ENCODE peak calls at places on chromosomes 4 and X, in ten cellular contexts. R, C, G, F, W, T, Y, Z, X and U are unnamed samples. For H3K36me3, the result is how much of the 10 kb centered on the place peaks cover.

GRCh38 chr4:19880205-19880604 is 371.5 kb upstream of the SLIT2 start:
- DNase-seq in G (no peak), W (no peak), Y (no peak), R (no peak), C (no peak), T (no peak), F (peak), Z (no peak), X (no peak), U (no peak)

GRCh38 chr4:142098900-142099299 is 462.5 kb downstream of the IL15 start:
- DNase-seq in C (no peak), Z (no peak), G (no peak), W (no peak), R (no peak), F (peak), Y (no peak), X (no peak), T (peak), U (no peak)

GRCh38 chr4:94759767-94760211 is 2.0 kb downstream of the BMPR1B start:
- DNase-seq in G (no peak), W (no peak), X (no peak), Z (no peak), C (no peak), F (no peak), Y (no peak), T (no peak), R (no peak), U (no peak)

GRCh38 chrX:110318664-110318968 is 731 bp upstream of the AMMECR1 start:
- DNase-seq in Z (no peak), T (no peak), Y (no peak), F (no peak), X (no peak), G (no peak), R (no peak), C (no peak), W (peak), U (no peak)

GRCh38 chrX:69543572-69543971 is 39.4 kb downstream of the NALF2 start:
- DNase-seq in G (no peak), F (no peak), W (no peak), Z (no peak), T (no peak), X (no peak), C (no peak), Y (no peak), R (no peak), U (peak)

GRCh38 chrX:29065477-29065876 is 478.2 kb downstream of the IL1RAPL1 start:
- DNase-seq in T (no peak), W (no peak), R (no peak), G (no peak), X (no peak), C (no peak), Z (no peak), Y (no peak), F (no peak), U (no peak)

GRCh38 chr4:57078685-57079521 is 31.3 kb downstream of the IGFBP7 start:
- DNase-seq in G (peak), Y (no peak), X (no peak), T (peak), Z (no peak), W (peak), R (peak), C (peak), F (no peak), U (peak)

GRCh38 chr4:184448828-184449227 is 25.5 kb downstream of the IRF2 start:
- DNase-seq in T (peak), G (peak), W (no peak), X (no peak), R (no peak), Y (peak), Z (peak), F (peak), C (no peak), U (no peak)

DNA sequence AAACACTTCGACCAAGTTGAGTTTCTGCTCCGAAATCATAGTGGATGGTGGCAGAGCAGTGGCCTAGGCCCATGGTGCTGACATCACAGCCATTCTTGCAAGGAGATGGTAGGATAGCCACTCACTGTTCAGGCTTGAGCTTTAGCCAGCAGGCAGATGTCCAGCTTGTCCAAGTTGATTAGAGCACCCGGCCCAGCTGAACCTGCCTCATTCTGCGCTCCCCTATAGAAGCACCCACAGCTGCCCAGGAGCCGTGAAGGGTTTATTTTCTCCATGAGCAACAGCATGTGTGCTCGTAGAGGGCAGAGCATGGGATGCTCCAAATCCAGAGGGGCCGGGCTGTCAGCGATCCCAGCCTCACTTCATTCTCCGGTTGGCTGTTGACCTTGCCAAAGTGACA is 16.2 kb downstream of the PIGG start:
- DNase-seq in X (no peak), C (no peak), Y (no peak), T (no peak), G (no peak), F (no peak), Z (no peak), R (no peak), W (no peak), U (no peak)
- H3K36me3 ChIP-seq in X (under half), C (under half), Y (under half), T (under half), G (under half), F (under half), Z (under half), R (half or more), W (under half), U (under half)

GRCh38 chr4:80012291-80012690 is 60.7 kb downstream of the ANTXR2 start:
- DNase-seq in F (no peak), C (no peak), Y (no peak), G (no peak), Z (no peak), X (no peak), W (no peak), T (no peak), R (no peak), U (no peak)
- H3K27ac ChIP-seq in F (peak), C (no peak), Y (no peak), G (no peak), Z (peak), X (peak), W (no peak), T (no peak), R (no peak), U (no peak)

GRCh38 chrX:2859197-2859797 is 30.6 kb downstream of the GYG2 start:
- DNase-seq in R (no peak), F (no peak), Z (no peak), W (no peak), C (no peak), X (no peak), T (no peak), Y (no peak), G (no peak), U (no peak)
- H3K36me3 ChIP-seq in R (half or more), F (under half), Z (under half), W (under half), C (under half), X (under half), T (under half), Y (under half), G (under half), U (under half)

GRCh38 chr4:85722401-85722800 is 247.5 kb downstream of the ARHGAP24 start:
- DNase-seq in Z (no peak), R (no peak), X (no peak), T (no peak), Y (no peak), F (no peak), G (no peak), W (no peak), C (no peak), U (no peak)
- H3K27ac ChIP-seq in Z (no peak), R (no peak), X (no peak), T (no peak), Y (no peak), F (peak), G (no peak), W (no peak), C (no peak), U (no peak)